ENCODE peak calls at places on chromosomes 16 and 17, in four cellular contexts. T is Peyer's patch, A is fibroblast of pulmonary artery, V is left ventricle myocardium inferior. O is an unnamed sample.

GRCh38 chr17:46876353-46876887 is 25.0 kb downstream of the WNT9B start:
- DNase-seq in A (no peak), V (no peak), T (no peak), O (no peak)

GRCh38 chr17:76968707-76969597 is 100.7 kb downstream of the MGAT5B start:
- DNase-seq in A (no peak), V (no peak), T (peak), O (no peak)

GRCh38 chr17:59839646-59840328 is 53.0 kb downstream of the TUBD1 start:
- DNase-seq in T (no peak), V (no peak), A (peak), O (peak)

GRCh38 chr16:28241924-28242323 is 30.2 kb upstream of the XPO6 start:
- DNase-seq in V (no peak), A (no peak), T (no peak), O (no peak)

GRCh38 chr17:42408076-42408475 is 15.0 kb downstream of the CAVIN1 start:
- DNase-seq in A (peak), V (peak), T (no peak), O (peak)

GRCh38 chr17:59972778-59973177 is 8.2 kb upstream of the RNFT1 start:
- DNase-seq in A (peak), V (no peak), T (no peak), O (peak)

GRCh38 chr17:57369509-57369945 is 113.2 kb downstream of the MSI2 start:
- DNase-seq in A (peak), V (no peak), T (no peak), O (peak)

GRCh38 chr16:52572656-52573055 is 25.7 kb upstream of the TOX3 start:
- DNase-seq in T (no peak), A (no peak), V (no peak), O (no peak)

GRCh38 chr17:47882247-47882646 is 13.8 kb upstream of the SP2 start:
- DNase-seq in A (no peak), T (no peak), V (no peak), O (peak)

GRCh38 chr16:72854537-72854936 is 193.4 kb downstream of the ZFHX3 start:
- DNase-seq in T (no peak), A (no peak), V (no peak), O (no peak)

GRCh38 chr16:72858611-72859493 is 189.1 kb downstream of the ZFHX3 start:
- DNase-seq in A (peak), V (no peak), T (no peak), O (peak)

GRCh38 chr16:72857841-72858594 is 189.9 kb downstream of the ZFHX3 start:
- DNase-seq in A (no peak), T (no peak), V (no peak), O (no peak)

GRCh38 chr16:72859581-72859980 is 188.3 kb downstream of the ZFHX3 start:
- DNase-seq in T (no peak), V (no peak), A (no peak), O (no peak)

GRCh38 chr16:72856797-72857196 is 191.1 kb downstream of the ZFHX3 start:
- DNase-seq in A (peak), T (no peak), V (no peak), O (no peak)
- TF ChIP-seq CTCF in A (peak), T (no peak), V (peak), O (peak)

GRCh38 chr16:67036323-67036741 is 7.4 kb downstream of the CBFB start:
- DNase-seq in V (no peak), A (no peak), T (no peak), O (peak)
- TF ChIP-seq CTCF in V (no peak), A (no peak), T (no peak), O (no peak)

GRCh38 chr17:17055286-17056166 is 13.3 kb downstream of the MPRIP start:
- DNase-seq in A (no peak), T (no peak), V (no peak), O (no peak)
- TF ChIP-seq CTCF in A (no peak), T (no peak), V (peak), O (no peak)

GRCh38 chr17:27586203-27586701 is 44.7 kb upstream of the LGALS9 start:
- DNase-seq in A (peak), T (no peak), V (no peak), O (peak)
- TF ChIP-seq CTCF in A (no peak), T (no peak), V (no peak), O (no peak)

GRCh38 chr16:51146256-51146924 is 4.7 kb downstream of the SALL1 start:
- DNase-seq in A (peak), V (no peak), T (no peak), O (peak)
- TF ChIP-seq CTCF in A (peak), V (no peak), T (no peak), O (peak)

DNA sequence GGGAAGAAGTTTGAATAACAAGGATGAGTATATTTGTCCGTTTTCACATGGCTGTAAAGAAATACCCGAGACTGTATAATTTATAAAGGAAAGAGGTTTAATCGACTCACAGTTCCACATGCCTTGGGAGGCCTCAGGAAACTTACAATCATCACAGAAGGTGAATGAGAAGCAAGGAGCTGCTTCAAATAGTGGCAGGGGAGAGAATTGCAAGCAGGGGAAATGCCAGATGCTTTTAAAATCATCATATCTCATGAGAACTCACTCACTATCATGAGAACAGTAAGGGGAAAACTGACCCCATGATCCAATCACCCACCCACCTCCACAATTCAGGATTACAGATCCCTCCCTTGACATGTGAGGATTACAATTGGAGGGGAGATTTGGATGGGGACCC is 212.8 kb upstream of the CDH8 start:
- DNase-seq in T (no peak), A (no peak), V (no peak), O (no peak)
- TF ChIP-seq CTCF in T (no peak), A (no peak), V (no peak), O (no peak)

DNA sequence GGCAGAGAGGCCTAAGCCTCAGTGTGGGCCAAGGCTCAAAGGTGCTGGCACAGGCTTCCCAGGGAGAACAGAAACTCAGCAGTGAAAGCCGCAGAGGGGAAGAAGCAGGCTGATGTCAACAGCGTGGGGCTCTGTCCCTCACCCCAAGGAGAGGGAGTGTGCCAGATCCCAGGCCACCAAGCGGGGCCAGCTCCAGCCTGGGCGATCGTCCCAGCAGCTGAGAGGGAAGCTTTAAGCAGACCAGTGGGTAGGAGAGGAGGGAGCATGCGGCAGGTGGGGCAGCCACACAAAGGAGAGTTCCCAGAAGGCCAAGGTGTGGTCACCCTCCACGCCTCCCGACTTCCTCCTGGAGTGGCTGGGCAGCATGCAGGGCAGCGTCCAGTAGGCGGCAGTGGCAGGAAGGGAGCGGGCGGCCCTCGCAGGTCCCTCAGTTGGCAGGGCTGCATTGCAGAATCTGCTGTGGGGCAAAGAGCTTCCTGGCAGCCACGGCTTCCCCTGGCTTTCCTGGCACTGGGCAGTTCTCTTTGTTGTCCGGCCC is 6.0 kb downstream of the SYNGR2 start:
- DNase-seq in V (peak), A (no peak), T (peak), O (no peak)
- TF ChIP-seq CTCF in V (peak), A (no peak), T (no peak), O (no peak)

DNA sequence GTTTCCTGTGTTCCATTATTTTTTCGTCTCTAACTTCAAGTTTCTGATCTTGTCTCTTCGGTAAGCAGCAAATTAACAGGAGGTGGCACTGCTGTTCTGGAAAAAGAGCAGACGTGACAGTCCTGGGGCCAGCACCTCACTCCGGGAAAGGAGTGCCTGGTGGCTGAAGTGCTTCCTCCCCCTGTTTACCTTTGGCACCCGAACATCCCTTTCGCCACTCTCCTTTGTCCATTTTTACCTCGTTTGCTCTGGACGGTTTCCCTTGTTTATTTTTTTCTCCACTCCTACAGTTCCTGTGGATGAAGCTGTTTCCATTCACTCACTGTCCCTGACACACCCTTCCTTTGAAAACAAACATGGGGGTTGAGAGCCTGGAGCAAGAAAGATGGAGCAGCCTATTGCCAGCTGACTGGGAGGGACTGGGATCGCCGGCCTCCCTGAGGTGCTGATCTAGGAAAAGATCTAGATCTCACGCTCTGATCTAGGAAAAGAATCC is 12.6 kb downstream of the SAP30BP start:
- DNase-seq in T (no peak), V (no peak), A (peak), O (peak)
- TF ChIP-seq CTCF in T (no peak), V (peak), A (peak), O (peak)

GRCh38 chr17:45792437-45792836 is 8.3 kb downstream of the CRHR1 start:
- DNase-seq in A (no peak), V (no peak), T (no peak), O (no peak)

GRCh38 chr17:45791935-45792334 is 7.8 kb downstream of the CRHR1 start:
- DNase-seq in A (no peak), T (no peak), V (no peak), O (no peak)

GRCh38 chr17:45792995-45793755 is 9.1 kb downstream of the CRHR1 start:
- DNase-seq in T (no peak), V (no peak), A (peak), O (no peak)

GRCh38 chr17:45793999-45794540 is 9.9 kb downstream of the CRHR1 start:
- DNase-seq in A (no peak), T (no peak), V (no peak), O (no peak)

GRCh38 chr17:45794840-45795239 is 10.7 kb downstream of the CRHR1 start:
- DNase-seq in A (no peak), T (no peak), V (no peak), O (no peak)
- TF ChIP-seq CTCF in A (no peak), T (no peak), V (no peak), O (peak)

DNA sequence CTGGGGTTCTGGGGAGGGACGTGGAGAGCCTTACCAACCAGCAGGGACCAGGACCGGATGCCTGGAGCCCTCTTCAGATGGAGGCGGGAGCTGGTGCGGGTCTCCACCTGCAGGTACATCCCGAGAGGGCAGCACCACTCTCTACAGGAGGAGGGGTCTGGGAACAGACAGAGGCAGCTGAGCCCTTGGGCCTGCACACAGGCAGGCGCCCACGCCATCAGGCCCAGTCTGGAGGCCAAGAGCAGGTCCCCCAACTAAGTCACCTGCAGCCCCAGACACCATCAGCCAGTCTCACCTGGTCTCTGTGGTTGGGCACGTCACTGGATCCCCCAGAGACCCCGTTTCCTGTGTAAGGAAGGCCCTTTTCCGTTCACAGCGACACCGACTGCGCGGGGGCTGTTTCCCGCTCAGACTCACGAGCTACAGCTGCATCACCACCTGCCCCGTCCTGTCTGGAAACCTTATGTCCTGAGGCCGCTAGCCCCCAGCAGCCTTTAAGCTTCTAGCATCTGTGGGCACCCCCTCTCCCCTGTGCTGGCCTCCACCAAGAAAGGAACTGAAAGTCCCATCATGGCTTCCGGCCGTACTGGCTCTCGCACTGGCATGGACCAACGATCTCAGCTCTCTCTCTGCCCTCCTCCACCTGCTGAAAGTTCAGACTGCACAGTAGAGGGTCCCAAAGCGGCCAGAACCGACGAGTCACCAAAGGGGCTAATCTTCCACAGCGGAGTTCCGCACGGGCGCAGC is 1.2 kb downstream of the CYBC1 start:
- DNase-seq in T (peak), V (no peak), A (no peak), O (no peak)
- TF ChIP-seq CTCF in T (no peak), V (no peak), A (no peak), O (no peak)